ENCODE peak calls at places on chromosomes 4 and X, in six cellular contexts. S is stimulated activated CD4-positive, alpha-beta T cell treated with anti-CD3 and anti-CD28 coated beads, Interleukin-2, amount 100 ng/mL, for 48 hours; V is activated naive CD4-positive, alpha-beta T cell; Y is RCC 7860; L is cardiac muscle cell; Q is NCI-H1694 treated with DMSO at 0.1 percent for 48 hours. M is an unnamed sample.

GRCh38 chrX:128805236-128805635 is 718.1 kb downstream of the SMARCA1 start:
- DNase-seq in S (no peak), V (no peak), Y (no peak), L (no peak), Q (no peak), M (no peak)

GRCh38 chr4:102525099-102525498 is 23.9 kb downstream of the NFKB1 start:
- DNase-seq in S (no peak), V (no peak), Y (no peak), L (peak), Q (no peak), M (no peak)

GRCh38 chrX:150036181-150036580 is 97.9 kb upstream of the EOLA2 start:
- DNase-seq in S (no peak), V (no peak), Y (peak), L (peak), Q (no peak), M (no peak)

GRCh38 chr4:39950861-39951481 is 26.7 kb downstream of the PDS5A start:
- DNase-seq in S (no peak), V (no peak), Y (no peak), L (no peak), Q (no peak), M (no peak)

GRCh38 chr4:17316566-17316965 is 195.3 kb downstream of the QDPR start:
- DNase-seq in S (no peak), V (no peak), Y (no peak), L (no peak), Q (no peak), M (no peak)

GRCh38 chr4:5338511-5338910 is 287.2 kb downstream of the STK32B start:
- DNase-seq in S (no peak), V (no peak), Y (no peak), L (no peak), Q (no peak), M (no peak)

GRCh38 chrX:23908219-23909003 is 605 bp downstream of the CXorf58 start:
- DNase-seq in S (no peak), V (no peak), Y (no peak), L (no peak), Q (no peak), M (no peak)

GRCh38 chr4:74117024-74117534 is 18.1 kb upstream of the CXCL2 start:
- DNase-seq in S (no peak), V (no peak), Y (peak), L (peak), Q (no peak), M (peak)

GRCh38 chr4:131426023-131426758 is 1722.9 kb upstream of the PCDH10 start:
- DNase-seq in S (no peak), V (no peak), Y (no peak), L (no peak), Q (no peak), M (no peak)

GRCh38 chrX:4315891-4316290 is 602.4 kb upstream of the PRKX start:
- DNase-seq in S (no peak), V (no peak), Y (no peak), L (no peak), Q (no peak), M (no peak)